ENCODE peak calls at places on chromosome 19, in five cellular contexts. R, N, M, D and L are unnamed samples.

GRCh38 chr19:11191273-11191755 is 6.0 kb downstream of the KANK2 start:
- DNase-seq in R (no peak), N (peak), M (no peak), D (peak), L (no peak)

GRCh38 chr19:40033989-40034560 is 22.0 kb downstream of the ZNF780B start:
- DNase-seq in R (no peak), N (no peak), M (no peak), D (no peak), L (no peak)

GRCh38 chr19:46404884-46405658 is 8.3 kb downstream of the CCDC8 start:
- DNase-seq in R (no peak), N (no peak), M (no peak), D (no peak), L (no peak)

GRCh38 chr19:14102102-14102696 is 11.6 kb upstream of the SAMD1 start:
- DNase-seq in R (no peak), N (no peak), M (no peak), D (no peak), L (no peak)

GRCh38 chr19:48962029-48962848 is 2.9 kb upstream of the FTL start:
- DNase-seq in R (no peak), N (no peak), M (peak), D (peak), L (no peak)

GRCh38 chr19:36837902-36838783 is at the start of gene ZNF790:
- DNase-seq in R (no peak), N (peak), M (peak), D (peak), L (peak)

GRCh38 chr19:47487551-47488515 is 3.8 kb upstream of the KPTN start:
- DNase-seq in R (no peak), N (no peak), M (no peak), D (no peak), L (no peak)

GRCh38 chr19:39916851-39917396 is 17.5 kb downstream of the FCGBP start:
- DNase-seq in R (no peak), N (no peak), M (peak), D (no peak), L (no peak)

GRCh38 chr19:32599736-32600157 is 18.8 kb downstream of the PDCD5 start:
- DNase-seq in R (no peak), N (peak), M (peak), D (peak), L (peak)

GRCh38 chr19:22735911-22736645 is 47.9 kb downstream of the ZNF99 start:
- DNase-seq in R (no peak), N (no peak), M (peak), D (no peak), L (no peak)

GRCh38 chr19:38317104-38317612 is 1.4 kb upstream of the YIF1B start:
- DNase-seq in R (no peak), N (no peak), M (peak), D (no peak), L (no peak)

GRCh38 chr19:13808856-13809255 is 13.6 kb downstream of the ZSWIM4 start:
- DNase-seq in R (no peak), N (no peak), M (no peak), D (no peak), L (no peak)

GRCh38 chr19:7230826-7231225 is 63.4 kb downstream of the INSR start:
- DNase-seq in R (no peak), N (no peak), M (no peak), D (no peak), L (no peak)

GRCh38 chr19:32916969-32917611 is 47.5 kb upstream of the SLC7A9 start:
- DNase-seq in R (no peak), N (no peak), M (no peak), D (no peak), L (no peak)

GRCh38 chr19:12778905-12779161 is 3.5 kb upstream of the HOOK2 start:
- DNase-seq in R (no peak), N (no peak), M (no peak), D (no peak), L (no peak)

GRCh38 chr19:28705008-28705407 is 507.9 kb downstream of the UQCRFS1 start:
- DNase-seq in R (no peak), N (no peak), M (peak), D (peak), L (no peak)

GRCh38 chr19:6141217-6141616 is 5.8 kb downstream of the ACSBG2 start:
- DNase-seq in R (no peak), N (no peak), M (no peak), D (no peak), L (no peak)

GRCh38 chr19:35142531-35143230 is 374 bp upstream of the FXYD7 start:
- DNase-seq in R (no peak), N (no peak), M (peak), D (peak), L (no peak)

GRCh38 chr19:43934055-43934984 is 762 bp downstream of the ZNF45 start:
- DNase-seq in R (no peak), N (no peak), M (peak), D (peak), L (no peak)

GRCh38 chr19:10968527-10969081 is 7.8 kb downstream of the SMARCA4 start:
- DNase-seq in R (no peak), N (no peak), M (no peak), D (no peak), L (no peak)

GRCh38 chr19:9986787-9987281 is 23.5 kb downstream of the COL5A3 start:
- DNase-seq in R (no peak), N (no peak), M (no peak), D (no peak), L (no peak)

GRCh38 chr19:7534531-7534980 is 961 bp upstream of the PNPLA6 start:
- DNase-seq in R (no peak), N (no peak), M (peak), D (peak), L (no peak)

GRCh38 chr19:18519962-18520847 is 1.7 kb downstream of the ELL start:
- DNase-seq in R (no peak), N (no peak), M (peak), D (peak), L (no peak)

GRCh38 chr19:49380391-49380790 is 7.7 kb upstream of the KASH5 start:
- DNase-seq in R (no peak), N (no peak), M (no peak), D (no peak), L (no peak)

GRCh38 chr19:40143612-40144011 is 47.6 kb upstream of the MAP3K10 start:
- DNase-seq in R (no peak), N (no peak), M (peak), D (no peak), L (no peak)

GRCh38 chr19:23946569-23946968 is 31.9 kb downstream of the ZNF726 start:
- DNase-seq in R (no peak), N (no peak), M (peak), D (no peak), L (no peak)

GRCh38 chr19:18373407-18373891 is 12.5 kb upstream of the GDF15 start:
- DNase-seq in R (no peak), N (no peak), M (peak), D (no peak), L (no peak)

GRCh38 chr19:55368701-55369563 is 1.3 kb downstream of the IL11 start:
- DNase-seq in R (no peak), N (no peak), M (no peak), D (peak), L (no peak)

GRCh38 chr19:12052057-12052570 is 647 bp downstream of the ZNF878 start:
- DNase-seq in R (no peak), N (no peak), M (peak), D (peak), L (no peak)

GRCh38 chr19:10010247-10010691 is at the start of gene COL5A3:
- DNase-seq in R (no peak), N (no peak), M (no peak), D (peak), L (no peak)